ENCODE peak calls at places on chromosome 2, in seven cellular contexts. One of them, this sample, is unnamed.
A peak's percentile ranks its signal among the peaks of the same experiment; 100 is the strongest.

GRCh38 chr2:1654696-1655374 is 89.5 kb downstream of the PXDN start:
- DNase-seq in Peyer's patch: no peak
- DNase-seq in psoas muscle: no peak
- DNase-seq in pancreas: no peak
- DNase-seq in heart right ventricle: no peak
- DNase-seq in adipocyte: no peak
- DNase-seq in ovary: peak; percentile 32
- DNase-seq in this sample: no peak

GRCh38 chr2:126700677-126701076 is 44.7 kb downstream of the GYPC start:
- DNase-seq in ovary: no peak
- DNase-seq in pancreas: no peak
- DNase-seq in heart right ventricle: no peak
- DNase-seq in Peyer's patch: no peak
- DNase-seq in psoas muscle: no peak
- DNase-seq in adipocyte: peak; percentile 1
- DNase-seq in this sample: no peak

GRCh38 chr2:96265349-96265839 is 403 bp downstream of the TMEM127 start:
- DNase-seq in psoas muscle: no peak
- DNase-seq in adipocyte: peak; percentile 62
- DNase-seq in heart right ventricle: peak; percentile 65
- DNase-seq in Peyer's patch: peak; percentile 44
- DNase-seq in ovary: no peak
- DNase-seq in pancreas: peak; percentile 56
- DNase-seq in this sample: peak; percentile 15

GRCh38 chr2:239293450-239294430 is 107.1 kb downstream of the HDAC4 start:
- DNase-seq in adipocyte: no peak
- DNase-seq in ovary: peak; percentile 34
- DNase-seq in pancreas: no peak
- DNase-seq in psoas muscle: no peak
- DNase-seq in Peyer's patch: no peak
- DNase-seq in heart right ventricle: no peak
- DNase-seq in this sample: no peak

GRCh38 chr2:113240150-113240914 is 38.4 kb downstream of the PAX8 start:
- DNase-seq in ovary: peak; percentile 86
- DNase-seq in psoas muscle: peak; percentile 89
- DNase-seq in pancreas: peak; percentile 81
- DNase-seq in Peyer's patch: peak; percentile 32
- DNase-seq in adipocyte: peak; percentile 86
- DNase-seq in heart right ventricle: peak; percentile 89
- DNase-seq in this sample: peak; percentile 62

GRCh38 chr2:164479460-164479859 is 141.8 kb downstream of the GRB14 start:
- DNase-seq in heart right ventricle: no peak
- DNase-seq in pancreas: no peak
- DNase-seq in adipocyte: peak; percentile 77
- DNase-seq in psoas muscle: no peak
- DNase-seq in ovary: peak; percentile 59
- DNase-seq in Peyer's patch: no peak
- DNase-seq in this sample: no peak

GRCh38 chr2:80863166-80863714 is 558.7 kb upstream of the LRRTM1 start:
- DNase-seq in pancreas: no peak
- DNase-seq in heart right ventricle: no peak
- DNase-seq in psoas muscle: no peak
- DNase-seq in Peyer's patch: no peak
- DNase-seq in ovary: no peak
- DNase-seq in adipocyte: no peak
- DNase-seq in this sample: no peak

GRCh38 chr2:100036793-100037192 is 105.6 kb downstream of the AFF3 start:
- DNase-seq in adipocyte: no peak
- DNase-seq in heart right ventricle: no peak
- DNase-seq in Peyer's patch: no peak
- DNase-seq in pancreas: no peak
- DNase-seq in ovary: no peak
- DNase-seq in psoas muscle: no peak
- DNase-seq in this sample: no peak

GRCh38 chr2:120014231-120014990 is 1.5 kb downstream of the EPB41L5 start:
- DNase-seq in heart right ventricle: no peak
- DNase-seq in Peyer's patch: no peak
- DNase-seq in psoas muscle: no peak
- DNase-seq in ovary: no peak
- DNase-seq in adipocyte: peak; percentile 7
- DNase-seq in pancreas: peak; percentile 21
- DNase-seq in this sample: no peak

GRCh38 chr2:237441605-237442004 is 27.6 kb upstream of the COL6A3 start:
- DNase-seq in pancreas: no peak
- DNase-seq in heart right ventricle: no peak
- DNase-seq in psoas muscle: no peak
- DNase-seq in ovary: peak; percentile 52
- DNase-seq in Peyer's patch: no peak
- DNase-seq in adipocyte: peak; percentile 59
- DNase-seq in this sample: no peak

GRCh38 chr2:189466656-189467055 is 25.4 kb downstream of the WDR75 start:
- DNase-seq in heart right ventricle: no peak
- DNase-seq in pancreas: no peak
- DNase-seq in psoas muscle: no peak
- DNase-seq in adipocyte: peak; percentile 68
- DNase-seq in ovary: no peak
- DNase-seq in Peyer's patch: no peak
- DNase-seq in this sample: no peak

GRCh38 chr2:180012523-180012922 is 5.4 kb upstream of the CWC22 start:
- DNase-seq in psoas muscle: no peak
- DNase-seq in adipocyte: peak; percentile 72
- DNase-seq in ovary: no peak
- DNase-seq in pancreas: no peak
- DNase-seq in heart right ventricle: no peak
- DNase-seq in Peyer's patch: no peak
- DNase-seq in this sample: no peak

GRCh38 chr2:160932960-160933359 is 227.3 kb upstream of the TANK start:
- DNase-seq in ovary: no peak
- DNase-seq in adipocyte: peak; percentile 84
- DNase-seq in heart right ventricle: no peak
- DNase-seq in psoas muscle: no peak
- DNase-seq in pancreas: no peak
- DNase-seq in Peyer's patch: no peak
- DNase-seq in this sample: no peak

GRCh38 chr2:143026411-143027054 is 102.7 kb upstream of the ARHGAP15 start:
- DNase-seq in Peyer's patch: no peak
- DNase-seq in psoas muscle: peak; percentile 12
- DNase-seq in ovary: no peak
- DNase-seq in adipocyte: no peak
- DNase-seq in pancreas: no peak
- DNase-seq in heart right ventricle: peak; percentile 10
- DNase-seq in this sample: no peak

GRCh38 chr2:158179660-158180059 is 78.0 kb downstream of the UPP2 start:
- DNase-seq in adipocyte: peak; percentile 53
- DNase-seq in psoas muscle: no peak
- DNase-seq in Peyer's patch: no peak
- DNase-seq in ovary: no peak
- DNase-seq in pancreas: no peak
- DNase-seq in heart right ventricle: no peak
- DNase-seq in this sample: no peak

GRCh38 chr2:132651115-132652099 is 18.6 kb downstream of the LYPD1 start:
- DNase-seq in pancreas: no peak
- DNase-seq in psoas muscle: no peak
- DNase-seq in heart right ventricle: no peak
- DNase-seq in Peyer's patch: no peak
- DNase-seq in ovary: no peak
- DNase-seq in adipocyte: peak; percentile 31
- DNase-seq in this sample: no peak

GRCh38 chr2:189149981-189150380 is 29.6 kb downstream of the COL5A2 start:
- DNase-seq in adipocyte: peak; percentile 86
- DNase-seq in ovary: no peak
- DNase-seq in heart right ventricle: no peak
- DNase-seq in psoas muscle: no peak
- DNase-seq in pancreas: no peak
- DNase-seq in Peyer's patch: no peak
- DNase-seq in this sample: no peak

GRCh38 chr2:226692521-226693126 is 107.0 kb downstream of the IRS1 start:
- DNase-seq in heart right ventricle: no peak
- DNase-seq in adipocyte: no peak
- DNase-seq in Peyer's patch: no peak
- DNase-seq in pancreas: no peak
- DNase-seq in psoas muscle: no peak
- DNase-seq in ovary: no peak
- DNase-seq in this sample: no peak

GRCh38 chr2:33810046-33810835 is 211.1 kb upstream of the FAM98A start:
- DNase-seq in adipocyte: peak; percentile 93
- DNase-seq in heart right ventricle: no peak
- DNase-seq in Peyer's patch: no peak
- DNase-seq in psoas muscle: no peak
- DNase-seq in ovary: no peak
- DNase-seq in pancreas: no peak
- DNase-seq in this sample: no peak

GRCh38 chr2:39140322-39140847 is 19.5 kb upstream of the SOS1 start:
- DNase-seq in pancreas: no peak
- DNase-seq in ovary: no peak
- DNase-seq in Peyer's patch: no peak
- DNase-seq in heart right ventricle: no peak
- DNase-seq in psoas muscle: no peak
- DNase-seq in adipocyte: peak; percentile 61
- DNase-seq in this sample: no peak

GRCh38 chr2:136801628-136802027 is 36.3 kb downstream of the THSD7B start:
- DNase-seq in psoas muscle: no peak
- DNase-seq in adipocyte: no peak
- DNase-seq in ovary: no peak
- DNase-seq in pancreas: no peak
- DNase-seq in heart right ventricle: no peak
- DNase-seq in Peyer's patch: no peak
- DNase-seq in this sample: no peak

GRCh38 chr2:236117861-236118269 is 50.3 kb downstream of the GBX2 start:
- DNase-seq in heart right ventricle: no peak
- DNase-seq in psoas muscle: no peak
- DNase-seq in Peyer's patch: no peak
- DNase-seq in adipocyte: no peak
- DNase-seq in pancreas: no peak
- DNase-seq in ovary: no peak
- DNase-seq in this sample: no peak

DNA sequence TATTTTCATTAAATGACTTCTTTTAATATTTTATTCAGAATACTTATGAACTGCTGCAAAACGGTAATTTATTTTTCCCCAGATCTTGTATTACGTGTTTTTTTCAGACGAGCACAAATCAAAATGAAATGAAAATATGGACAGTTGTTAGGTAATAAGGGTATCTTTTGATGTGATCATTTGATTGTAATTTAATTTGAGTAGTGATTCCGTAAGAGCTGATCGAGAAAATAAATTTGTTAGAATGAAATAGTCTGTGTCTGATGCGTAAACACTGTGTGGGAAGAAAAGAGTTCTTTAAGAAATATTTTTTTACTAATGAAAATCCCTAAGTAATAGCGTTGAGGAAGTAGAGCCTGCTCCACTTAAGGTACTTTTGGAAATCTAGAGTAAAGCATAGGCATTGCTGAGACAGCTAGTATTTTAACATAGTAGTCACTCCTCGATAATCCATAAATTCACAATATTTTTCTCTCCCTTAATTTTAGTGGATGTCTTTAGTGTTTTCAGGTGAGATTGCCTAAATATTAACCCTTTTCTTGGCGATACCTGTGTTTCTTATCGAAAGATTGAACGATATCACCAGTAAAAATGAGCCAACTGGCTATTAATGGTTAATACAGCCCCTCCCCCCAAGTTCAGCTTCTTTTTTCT is 4.5 kb downstream of the POU3F3 start:
- DNase-seq in Peyer's patch: no peak
- DNase-seq in psoas muscle: no peak
- DNase-seq in adipocyte: no peak
- DNase-seq in pancreas: no peak
- DNase-seq in ovary: no peak
- DNase-seq in heart right ventricle: no peak
- DNase-seq in this sample: no peak
- H3K4me3 ChIP-seq in Peyer's patch: no peak overlapping the region
- H3K4me3 ChIP-seq in psoas muscle: no peak overlapping the region
- H3K4me3 ChIP-seq in adipocyte: no peak overlapping the region
- H3K4me3 ChIP-seq in pancreas: no peak overlapping the region
- H3K4me3 ChIP-seq in ovary: no peak overlapping the region
- H3K4me3 ChIP-seq in heart right ventricle: no peak overlapping the region
- H3K4me3 ChIP-seq in this sample: no peak overlapping the region

DNA sequence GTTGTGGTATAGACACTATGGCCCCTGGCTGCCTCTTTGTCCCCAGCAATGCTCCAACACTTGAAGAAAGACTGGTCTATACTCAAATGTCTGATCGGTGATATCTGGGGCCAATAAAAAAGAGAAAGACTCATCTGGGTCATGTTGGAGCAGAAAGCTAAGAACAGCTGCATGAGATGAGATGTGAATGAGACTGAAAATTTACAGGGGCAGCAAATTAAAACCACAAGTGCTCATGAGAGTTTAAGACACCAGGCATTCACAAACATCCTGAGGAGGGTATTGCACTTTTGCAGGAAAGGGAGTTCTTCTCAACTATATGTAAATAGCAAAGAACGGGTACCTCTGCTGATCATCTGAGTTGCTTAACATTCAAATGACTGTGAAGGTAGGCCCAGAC is 36.3 kb downstream of the MAIP1 start:
- DNase-seq in adipocyte: no peak
- DNase-seq in Peyer's patch: no peak
- DNase-seq in pancreas: no peak
- DNase-seq in heart right ventricle: no peak
- DNase-seq in psoas muscle: no peak
- DNase-seq in ovary: no peak
- DNase-seq in this sample: no peak
- H3K4me1 ChIP-seq in adipocyte: no peaks in the 10 kb centered on the region
- H3K4me1 ChIP-seq in Peyer's patch: no peaks in the 10 kb centered on the region
- H3K4me1 ChIP-seq in pancreas: no peaks in the 10 kb centered on the region
- H3K4me1 ChIP-seq in heart right ventricle: peaks cover 15% of the 10 kb centered on the region
- H3K4me1 ChIP-seq in psoas muscle: no peaks in the 10 kb centered on the region
- H3K4me1 ChIP-seq in ovary: no peaks in the 10 kb centered on the region
- H3K4me1 ChIP-seq in this sample: no peaks in the 10 kb centered on the region

GRCh38 chr2:54054271-54054670 is 61.1 kb upstream of the ACYP2 start:
- DNase-seq in ovary: no peak
- DNase-seq in adipocyte: no peak
- DNase-seq in pancreas: no peak
- DNase-seq in Peyer's patch: no peak
- DNase-seq in psoas muscle: no peak
- DNase-seq in heart right ventricle: no peak
- DNase-seq in this sample: no peak
- H3K4me3 ChIP-seq in ovary: no peak overlapping the region
- H3K4me3 ChIP-seq in adipocyte: no peak overlapping the region
- H3K4me3 ChIP-seq in pancreas: no peak overlapping the region
- H3K4me3 ChIP-seq in Peyer's patch: no peak overlapping the region
- H3K4me3 ChIP-seq in psoas muscle: no peak overlapping the region
- H3K4me3 ChIP-seq in heart right ventricle: no peak overlapping the region
- H3K4me3 ChIP-seq in this sample: no peak overlapping the region

DNA sequence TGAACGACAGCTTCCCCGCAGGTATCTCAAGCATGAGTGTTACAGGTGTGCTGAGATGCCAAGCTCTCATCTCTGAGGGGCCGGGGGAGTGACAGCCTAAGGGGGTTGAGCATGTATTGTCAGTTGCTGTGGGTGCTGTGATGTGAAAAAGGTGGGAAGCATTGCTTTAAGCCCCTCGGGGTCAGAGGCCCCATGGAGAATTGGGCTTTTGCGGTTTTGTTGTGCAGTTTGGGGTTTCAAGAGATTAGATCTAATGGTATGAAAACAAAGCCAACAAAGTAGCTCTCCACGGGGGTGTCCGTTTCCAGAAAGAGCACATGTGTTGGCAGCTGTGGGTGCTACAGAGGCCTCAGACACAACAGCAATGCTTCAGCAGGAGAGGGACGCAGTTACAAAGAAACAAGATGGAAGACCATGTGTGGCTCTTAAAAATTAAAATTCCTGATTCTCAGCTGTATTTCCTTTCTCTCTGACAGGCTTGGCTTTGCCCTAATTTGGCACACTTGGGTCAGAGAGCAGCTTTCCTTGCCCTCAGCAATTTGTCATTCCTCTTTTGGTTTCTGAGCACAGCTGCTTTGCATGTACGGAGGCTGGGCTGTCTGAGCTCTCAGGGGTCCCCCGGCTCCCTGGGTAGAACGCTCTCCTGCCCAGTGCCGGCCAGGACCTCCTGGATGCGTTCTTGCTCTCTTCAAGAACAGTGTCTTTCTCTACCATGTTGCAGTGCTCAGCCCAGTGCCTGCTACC is 70.0 kb downstream of the TMEM247 start:
- DNase-seq in Peyer's patch: peak; percentile 53
- DNase-seq in psoas muscle: no peak
- DNase-seq in pancreas: no peak
- DNase-seq in ovary: no peak
- DNase-seq in adipocyte: no peak
- DNase-seq in heart right ventricle: no peak
- DNase-seq in this sample: no peak
- H3K4me1 ChIP-seq in Peyer's patch: peaks cover 50% of the 10 kb centered on the region
- H3K4me1 ChIP-seq in psoas muscle: peaks cover 94% of the 10 kb centered on the region
- H3K4me1 ChIP-seq in pancreas: no peaks in the 10 kb centered on the region
- H3K4me1 ChIP-seq in ovary: peaks cover 11% of the 10 kb centered on the region
- H3K4me1 ChIP-seq in adipocyte: peaks cover 53% of the 10 kb centered on the region
- H3K4me1 ChIP-seq in heart right ventricle: peaks cover 91% of the 10 kb centered on the region
- H3K4me1 ChIP-seq in this sample: peaks cover 93% of the 10 kb centered on the region